ENCODE peak calls at places on chromosomes 1 and 21, in five cellular contexts. X is GM12878, L is HepG2, H is H1, A is K562. W is an unnamed sample.

GRCh38 chr1:78075621-78076020 is 29.9 kb downstream of the GIPC2 start:
- DNase-seq in X (no peak), L (no peak), H (no peak), A (no peak), W (no peak)

GRCh38 chr1:1387098-1388077 is 11.7 kb downstream of the CCNL2 start:
- DNase-seq in X (no peak), L (no peak), H (no peak), A (peak), W (no peak)

GRCh38 chr1:180614746-180615145 is 17.1 kb upstream of the XPR1 start:
- DNase-seq in X (no peak), L (no peak), H (no peak), A (no peak), W (no peak)

GRCh38 chr1:20439282-20439681 is 46.7 kb downstream of the CAMK2N1 start:
- DNase-seq in X (no peak), L (no peak), H (no peak), A (peak), W (peak)

GRCh38 chr1:7566417-7567375 is 204.4 kb upstream of the VAMP3 start:
- DNase-seq in X (no peak), L (no peak), H (no peak), A (no peak), W (no peak)

GRCh38 chr1:43147625-43148319 is 24.3 kb downstream of the EBNA1BP2 start:
- DNase-seq in X (no peak), L (peak), H (peak), A (peak), W (no peak)

GRCh38 chr1:162279099-162279498 is 97.6 kb downstream of the SPATA46 start:
- DNase-seq in X (no peak), L (no peak), H (no peak), A (no peak), W (no peak)

GRCh38 chr1:157967205-157967604 is 26.2 kb upstream of the KIRREL1 start:
- DNase-seq in X (no peak), L (no peak), H (no peak), A (no peak), W (no peak)

GRCh38 chr1:198846506-198847010 is 207.7 kb downstream of the PTPRC start:
- DNase-seq in X (no peak), L (no peak), H (no peak), A (no peak), W (no peak)

GRCh38 chr1:225813250-225813964 is 3.5 kb downstream of the EPHX1 start:
- DNase-seq in X (no peak), L (peak), H (no peak), A (peak), W (peak)

GRCh38 chr1:41492341-41492848 is 7.9 kb upstream of the EDN2 start:
- DNase-seq in X (no peak), L (no peak), H (peak), A (peak), W (no peak)

GRCh38 chr21:46007498-46007868 is 25.9 kb downstream of the COL6A1 start:
- DNase-seq in X (no peak), L (no peak), H (no peak), A (no peak), W (no peak)

GRCh38 chr21:45517249-45518065 is 24.8 kb downstream of the SLC19A1 start:
- DNase-seq in X (peak), L (no peak), H (no peak), A (peak), W (no peak)

GRCh38 chr1:186680031-186681012 is at the start of gene PTGS2:
- DNase-seq in X (peak), L (no peak), H (peak), A (no peak), W (peak)

GRCh38 chr1:171501305-171502021 is 16.1 kb downstream of the PRRC2C start:
- DNase-seq in X (no peak), L (no peak), H (no peak), A (no peak), W (no peak)

GRCh38 chr1:167083066-167083682 is 7.0 kb downstream of the GPA33 start:
- DNase-seq in X (no peak), L (no peak), H (no peak), A (no peak), W (no peak)

GRCh38 chr21:45816794-45817193 is 164.8 kb upstream of the COL6A1 start:
- DNase-seq in X (no peak), L (no peak), H (no peak), A (no peak), W (no peak)

GRCh38 chr1:209585672-209586071 is 2.2 kb downstream of the CAMK1G start:
- DNase-seq in X (no peak), L (no peak), H (peak), A (no peak), W (no peak)

GRCh38 chr21:32333953-32334673 is 35.5 kb downstream of the MRAP start:
- DNase-seq in X (no peak), L (no peak), H (no peak), A (no peak), W (no peak)

GRCh38 chr1:29824025-29824424 is 587.7 kb downstream of the PTPRU start:
- DNase-seq in X (no peak), L (no peak), H (peak), A (no peak), W (no peak)

GRCh38 chr1:26552720-26553119 is 23.2 kb downstream of the RPS6KA1 start:
- DNase-seq in X (no peak), L (no peak), H (no peak), A (no peak), W (no peak)

GRCh38 chr1:54358503-54359168 is 47.6 kb downstream of the SSBP3 start:
- DNase-seq in X (no peak), L (no peak), H (no peak), A (no peak), W (no peak)

GRCh38 chr1:111559736-111560279 is 56.4 kb upstream of the ADORA3 start:
- DNase-seq in X (no peak), L (peak), H (no peak), A (no peak), W (no peak)

GRCh38 chr1:41282679-41283317 is 40.7 kb upstream of the SCMH1 start:
- DNase-seq in X (no peak), L (peak), H (peak), A (peak), W (peak)

GRCh38 chr1:208189183-208189582 is 55.0 kb downstream of the PLXNA2 start:
- DNase-seq in X (peak), L (no peak), H (no peak), A (peak), W (no peak)

GRCh38 chr1:12344611-12345299 is 114.9 kb downstream of the VPS13D start:
- DNase-seq in X (peak), L (no peak), H (no peak), A (no peak), W (no peak)

GRCh38 chr1:24340770-24341169 is 21.6 kb downstream of the GRHL3 start:
- DNase-seq in X (no peak), L (no peak), H (no peak), A (no peak), W (no peak)

GRCh38 chr1:92790081-92790480 is 5.2 kb upstream of the EVI5 start:
- DNase-seq in X (no peak), L (no peak), H (no peak), A (no peak), W (no peak)

GRCh38 chr1:28247603-28248272 is 11.6 kb upstream of the SESN2 start:
- DNase-seq in X (no peak), L (no peak), H (no peak), A (no peak), W (no peak)

GRCh38 chr1:229117664-229118300 is 153.1 kb upstream of the RAB4A start:
- DNase-seq in X (no peak), L (no peak), H (no peak), A (no peak), W (no peak)

DNA sequence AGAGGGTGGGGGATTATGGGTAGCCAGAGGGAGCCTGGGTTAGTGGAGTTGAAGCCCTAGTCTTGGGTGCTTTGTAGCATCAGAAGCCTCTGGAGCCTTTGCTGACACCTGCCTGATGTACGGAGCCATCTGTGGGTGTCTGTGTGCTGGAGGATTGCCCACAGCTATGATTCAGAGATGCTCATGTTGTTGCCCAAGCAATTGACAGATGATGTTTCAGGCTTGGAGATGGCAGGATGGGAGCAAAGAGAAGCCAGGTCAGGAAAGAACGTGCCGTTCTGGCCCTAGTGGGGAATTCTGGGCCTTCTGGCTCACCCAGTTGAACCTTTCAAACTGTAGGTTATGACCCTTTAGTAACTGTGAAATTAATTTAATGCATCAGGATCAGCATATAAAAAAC is 27.6 kb downstream of the COQ8A start:
- DNase-seq in X (no peak), L (no peak), H (no peak), A (no peak), W (no peak)
- TF ChIP-seq KDM1A in X (no peak), L (no peak), H (no peak), A (no peak), W (no peak)

GRCh38 chr1:156834322-156834721 is 17.7 kb upstream of the SH2D2A start:
- DNase-seq in X (no peak), L (no peak), H (no peak), A (no peak), W (no peak)

GRCh38 chr1:156836041-156836654 is 19.5 kb upstream of the SH2D2A start:
- DNase-seq in X (peak), L (no peak), H (no peak), A (no peak), W (no peak)

GRCh38 chr1:156839426-156840109 is 19.3 kb downstream of the INSRR start:
- DNase-seq in X (no peak), L (no peak), H (no peak), A (no peak), W (no peak)

GRCh38 chr1:156838972-156839371 is 19.9 kb downstream of the INSRR start:
- DNase-seq in X (no peak), L (no peak), H (peak), A (peak), W (no peak)

DNA sequence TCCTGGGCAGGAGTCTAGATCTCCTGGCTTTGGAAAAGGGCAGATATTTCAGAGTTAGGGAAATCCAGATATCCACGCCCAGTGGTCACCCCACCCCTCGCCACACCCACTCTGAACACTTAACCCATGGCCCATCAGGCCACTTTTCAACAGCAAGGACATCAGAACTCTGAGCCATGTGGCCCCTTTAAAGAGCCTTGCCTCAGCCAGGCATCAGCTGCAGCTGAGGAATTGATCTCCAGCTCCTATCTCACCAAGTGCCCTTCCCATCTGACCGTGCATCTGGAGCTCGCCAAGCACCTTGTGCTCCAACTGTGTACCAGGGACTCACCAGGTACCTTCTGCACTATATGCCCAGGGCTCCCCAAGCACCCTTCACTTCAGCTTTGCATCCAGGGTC is 20.2 kb upstream of the SH2D2A start:
- DNase-seq in X (no peak), L (no peak), H (no peak), A (no peak), W (no peak)
- H3K4me2 ChIP-seq in X (peak), L (no peak), H (no peak), A (peak), W (no peak)

DNA sequence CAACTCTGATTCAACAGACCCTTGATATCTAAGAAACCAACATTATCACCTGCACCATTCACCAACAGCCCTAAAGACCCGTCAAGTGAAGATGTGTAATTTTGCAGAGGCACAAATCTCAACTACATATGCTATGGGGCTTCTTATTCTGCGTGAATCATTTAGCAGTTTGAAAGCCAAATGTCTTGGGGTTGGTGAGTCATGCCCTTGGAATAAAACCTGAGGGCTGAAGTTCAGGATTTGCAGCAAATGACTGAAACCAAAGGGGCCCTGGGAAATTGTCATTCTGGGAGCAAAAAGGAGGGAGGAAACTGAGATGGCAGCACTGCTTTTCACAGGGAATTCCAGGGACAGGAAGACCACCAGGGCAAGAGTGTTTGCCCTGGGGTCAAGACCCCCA is 79.2 kb upstream of the TNR start:
- DNase-seq in X (no peak), L (no peak), H (no peak), A (no peak), W (no peak)
- TF ChIP-seq KDM1A in X (no peak), L (no peak), H (no peak), A (no peak), W (no peak)

DNA sequence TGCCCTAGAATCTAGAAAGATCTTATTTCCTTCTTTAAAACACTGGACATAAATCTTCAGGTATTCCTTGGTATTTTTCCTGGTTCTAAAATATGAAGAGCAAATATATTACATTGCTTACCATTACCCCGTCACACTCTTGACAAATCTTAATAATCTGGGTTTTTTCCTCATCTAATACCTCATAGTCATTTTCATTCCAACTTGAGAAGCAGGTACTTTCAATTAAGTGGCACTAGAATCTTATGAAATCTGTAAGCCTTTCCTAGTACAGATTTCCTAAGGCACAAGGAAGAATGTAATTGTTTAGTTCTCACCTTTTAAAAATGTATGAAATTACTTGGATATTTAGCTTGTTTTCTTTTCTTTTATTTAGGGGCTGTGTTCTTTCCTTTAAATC is 481.5 kb upstream of the ZRANB2 start:
- DNase-seq in X (no peak), L (no peak), H (no peak), A (no peak), W (no peak)
- H3K4me2 ChIP-seq in X (no peak), L (no peak), H (no peak), A (no peak), W (no peak)

DNA sequence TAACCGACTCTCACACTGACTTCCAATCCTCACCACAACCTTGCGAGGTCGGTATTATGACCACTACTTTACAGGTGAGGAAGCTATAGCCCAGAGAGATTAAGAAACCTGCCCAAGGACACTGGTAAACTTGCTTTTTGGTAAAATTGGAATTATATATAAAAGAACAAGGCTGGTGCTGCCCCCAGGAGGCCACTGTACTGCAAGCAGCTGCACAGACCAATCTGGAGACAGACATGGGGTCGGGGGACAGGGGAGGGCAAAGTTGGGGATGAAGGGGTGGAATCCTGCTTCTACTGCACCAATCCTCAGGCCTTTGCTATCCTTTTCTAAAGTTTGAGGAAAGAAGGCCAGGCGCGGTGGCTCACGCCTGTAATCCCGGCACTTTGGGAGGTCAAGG is 280.8 kb downstream of the SPATA17 start:
- DNase-seq in X (no peak), L (no peak), H (peak), A (no peak), W (peak)
- TF ChIP-seq KDM1A in X (no peak), L (no peak), H (no peak), A (no peak), W (no peak)

GRCh38 chr1:237888143-237888542 is 2.6 kb downstream of the ZP4 start:
- DNase-seq in X (no peak), L (no peak), H (no peak), A (no peak), W (no peak)
- H3K4me2 ChIP-seq in X (no peak), L (no peak), H (no peak), A (no peak), W (no peak)

DNA sequence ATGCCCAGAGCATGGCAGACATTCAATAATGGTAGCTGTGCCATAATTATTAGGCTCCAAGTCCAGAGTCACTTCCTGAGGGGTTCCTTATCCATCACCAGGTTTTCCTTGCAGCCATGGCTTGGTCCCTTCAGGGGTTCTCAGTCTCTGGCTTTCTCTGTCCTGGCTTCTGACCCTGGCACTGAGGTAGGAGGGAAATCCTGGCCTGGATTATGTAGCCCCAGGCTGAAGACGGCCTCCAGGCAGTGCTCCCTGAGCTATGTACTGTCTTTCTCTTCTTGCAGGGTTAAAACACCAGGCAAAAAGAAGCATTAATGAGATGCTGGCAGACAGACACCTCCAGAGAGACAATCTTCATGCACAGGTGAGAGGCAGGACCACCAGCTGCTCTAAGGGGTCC is 9.5 kb upstream of the PADI3 start:
- DNase-seq in X (peak), L (peak), H (peak), A (peak), W (peak)
- TF ChIP-seq KDM1A in X (no peak), L (no peak), H (no peak), A (no peak), W (no peak)

DNA sequence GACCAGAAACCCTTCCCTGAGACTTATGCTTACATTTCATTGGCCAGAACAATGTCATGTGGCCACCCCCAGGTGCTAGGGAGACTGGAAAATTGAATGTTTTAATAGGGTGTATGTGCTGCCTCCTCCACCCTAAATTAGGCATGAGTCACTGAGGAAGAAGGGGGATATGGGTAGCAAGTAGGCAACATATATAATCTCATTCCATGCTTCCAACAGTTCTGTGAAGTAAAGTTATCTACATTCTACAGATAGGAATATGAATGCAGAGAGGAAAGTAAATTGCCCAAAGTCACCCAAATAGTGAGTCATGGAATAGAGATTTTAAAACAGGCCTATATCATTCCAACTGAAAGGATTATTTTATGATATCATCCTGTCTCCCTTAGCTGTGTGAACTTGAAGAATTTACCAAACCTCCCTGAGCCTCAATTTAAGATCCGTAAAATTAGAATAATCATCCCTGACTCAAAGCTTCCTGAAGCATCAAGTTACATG is 168.6 kb upstream of the FGGY start:
- DNase-seq in X (no peak), L (no peak), H (no peak), A (no peak), W (no peak)
- H3K4me2 ChIP-seq in X (no peak), L (no peak), H (no peak), A (no peak), W (no peak)